ENCODE peak calls at places on chromosomes 4 and X, in five cellular contexts. One of them, this sample, is unnamed.

GRCh38 chrX:135432881-135433521 is 11.3 kb downstream of the SMIM10L2A start:
- DNase-seq in ureter: no peak
- DNase-seq in RWPE2: no peak
- DNase-seq in stimulated activated CD4-positive, alpha-beta T cell treated with anti-CD3 and anti-CD28 coated beads, Interleukin-15, amount 100 ng/mL, for 24 hours: no peak
- DNase-seq in left ventricle myocardium superior: no peak
- DNase-seq in this sample: peak

GRCh38 chrX:14673764-14674163 is 144.4 kb downstream of the GLRA2 start:
- DNase-seq in ureter: peak
- DNase-seq in RWPE2: peak
- DNase-seq in stimulated activated CD4-positive, alpha-beta T cell treated with anti-CD3 and anti-CD28 coated beads, Interleukin-15, amount 100 ng/mL, for 24 hours: peak
- DNase-seq in left ventricle myocardium superior: no peak
- DNase-seq in this sample: no peak

GRCh38 chr4:98249831-98250230 is 11.4 kb upstream of the RAP1GDS1 start:
- DNase-seq in ureter: no peak
- DNase-seq in RWPE2: no peak
- DNase-seq in stimulated activated CD4-positive, alpha-beta T cell treated with anti-CD3 and anti-CD28 coated beads, Interleukin-15, amount 100 ng/mL, for 24 hours: no peak
- DNase-seq in left ventricle myocardium superior: no peak
- DNase-seq in this sample: no peak

GRCh38 chrX:140475025-140475424 is 29.8 kb downstream of the SOX3 start:
- DNase-seq in ureter: no peak
- DNase-seq in RWPE2: no peak
- DNase-seq in stimulated activated CD4-positive, alpha-beta T cell treated with anti-CD3 and anti-CD28 coated beads, Interleukin-15, amount 100 ng/mL, for 24 hours: no peak
- DNase-seq in left ventricle myocardium superior: no peak
- DNase-seq in this sample: no peak

GRCh38 chrX:3176439-3176820 is 135.2 kb downstream of the ARSF start:
- DNase-seq in ureter: no peak
- DNase-seq in RWPE2: no peak
- DNase-seq in stimulated activated CD4-positive, alpha-beta T cell treated with anti-CD3 and anti-CD28 coated beads, Interleukin-15, amount 100 ng/mL, for 24 hours: no peak
- DNase-seq in left ventricle myocardium superior: no peak
- DNase-seq in this sample: no peak

GRCh38 chrX:43962636-43963035 is 10.6 kb downstream of the NDP start:
- DNase-seq in ureter: no peak
- DNase-seq in RWPE2: no peak
- DNase-seq in stimulated activated CD4-positive, alpha-beta T cell treated with anti-CD3 and anti-CD28 coated beads, Interleukin-15, amount 100 ng/mL, for 24 hours: no peak
- DNase-seq in left ventricle myocardium superior: peak
- DNase-seq in this sample: no peak

GRCh38 chr4:139015948-139016451 is 419 bp downstream of the NOCT start:
- DNase-seq in ureter: no peak
- DNase-seq in RWPE2: no peak
- DNase-seq in stimulated activated CD4-positive, alpha-beta T cell treated with anti-CD3 and anti-CD28 coated beads, Interleukin-15, amount 100 ng/mL, for 24 hours: peak
- DNase-seq in left ventricle myocardium superior: peak
- DNase-seq in this sample: peak

GRCh38 chr4:78560296-78560963 is 8.9 kb downstream of the ANXA3 start:
- DNase-seq in ureter: no peak
- DNase-seq in RWPE2: no peak
- DNase-seq in stimulated activated CD4-positive, alpha-beta T cell treated with anti-CD3 and anti-CD28 coated beads, Interleukin-15, amount 100 ng/mL, for 24 hours: no peak
- DNase-seq in left ventricle myocardium superior: no peak
- DNase-seq in this sample: no peak

GRCh38 chr4:87745058-87745842 is 54.1 kb upstream of the IBSP start:
- DNase-seq in ureter: no peak
- DNase-seq in RWPE2: no peak
- DNase-seq in stimulated activated CD4-positive, alpha-beta T cell treated with anti-CD3 and anti-CD28 coated beads, Interleukin-15, amount 100 ng/mL, for 24 hours: no peak
- DNase-seq in left ventricle myocardium superior: no peak
- DNase-seq in this sample: no peak

GRCh38 chr4:169222768-169223167 is 48.0 kb downstream of the SH3RF1 start:
- DNase-seq in ureter: no peak
- DNase-seq in RWPE2: no peak
- DNase-seq in stimulated activated CD4-positive, alpha-beta T cell treated with anti-CD3 and anti-CD28 coated beads, Interleukin-15, amount 100 ng/mL, for 24 hours: no peak
- DNase-seq in left ventricle myocardium superior: no peak
- DNase-seq in this sample: no peak

GRCh38 chrX:31185884-31186283 is 114.0 kb upstream of the FTHL17 start:
- DNase-seq in ureter: no peak
- DNase-seq in RWPE2: no peak
- DNase-seq in stimulated activated CD4-positive, alpha-beta T cell treated with anti-CD3 and anti-CD28 coated beads, Interleukin-15, amount 100 ng/mL, for 24 hours: no peak
- DNase-seq in left ventricle myocardium superior: no peak
- DNase-seq in this sample: no peak

GRCh38 chr4:182724414-182724813 is 192.8 kb downstream of the DCTD start:
- DNase-seq in ureter: no peak
- DNase-seq in RWPE2: no peak
- DNase-seq in stimulated activated CD4-positive, alpha-beta T cell treated with anti-CD3 and anti-CD28 coated beads, Interleukin-15, amount 100 ng/mL, for 24 hours: no peak
- DNase-seq in left ventricle myocardium superior: no peak
- DNase-seq in this sample: no peak

GRCh38 chr4:159904906-159905305 is 802.0 kb downstream of the RAPGEF2 start:
- DNase-seq in ureter: no peak
- DNase-seq in RWPE2: no peak
- DNase-seq in stimulated activated CD4-positive, alpha-beta T cell treated with anti-CD3 and anti-CD28 coated beads, Interleukin-15, amount 100 ng/mL, for 24 hours: no peak
- DNase-seq in left ventricle myocardium superior: no peak
- DNase-seq in this sample: no peak

GRCh38 chrX:65731684-65732289 is 64.3 kb downstream of the MSN start:
- DNase-seq in ureter: no peak
- DNase-seq in RWPE2: no peak
- DNase-seq in stimulated activated CD4-positive, alpha-beta T cell treated with anti-CD3 and anti-CD28 coated beads, Interleukin-15, amount 100 ng/mL, for 24 hours: no peak
- DNase-seq in left ventricle myocardium superior: no peak
- DNase-seq in this sample: no peak

GRCh38 chrX:44651347-44651746 is 108.7 kb upstream of the FUNDC1 start:
- DNase-seq in ureter: no peak
- DNase-seq in RWPE2: no peak
- DNase-seq in stimulated activated CD4-positive, alpha-beta T cell treated with anti-CD3 and anti-CD28 coated beads, Interleukin-15, amount 100 ng/mL, for 24 hours: no peak
- DNase-seq in left ventricle myocardium superior: no peak
- DNase-seq in this sample: no peak

GRCh38 chrX:43804021-43804420 is 78.2 kb downstream of the MAOB start:
- DNase-seq in ureter: no peak
- DNase-seq in RWPE2: no peak
- DNase-seq in stimulated activated CD4-positive, alpha-beta T cell treated with anti-CD3 and anti-CD28 coated beads, Interleukin-15, amount 100 ng/mL, for 24 hours: no peak
- DNase-seq in left ventricle myocardium superior: no peak
- DNase-seq in this sample: no peak

GRCh38 chrX:114344756-114345155 is 239.1 kb upstream of the HTR2C start:
- DNase-seq in ureter: no peak
- DNase-seq in RWPE2: no peak
- DNase-seq in stimulated activated CD4-positive, alpha-beta T cell treated with anti-CD3 and anti-CD28 coated beads, Interleukin-15, amount 100 ng/mL, for 24 hours: no peak
- DNase-seq in left ventricle myocardium superior: no peak
- DNase-seq in this sample: no peak

GRCh38 chr4:19809989-19810388 is 441.7 kb upstream of the SLIT2 start:
- DNase-seq in ureter: no peak
- DNase-seq in RWPE2: no peak
- DNase-seq in stimulated activated CD4-positive, alpha-beta T cell treated with anti-CD3 and anti-CD28 coated beads, Interleukin-15, amount 100 ng/mL, for 24 hours: no peak
- DNase-seq in left ventricle myocardium superior: no peak
- DNase-seq in this sample: no peak

GRCh38 chr4:149708513-149709175 is 107.0 kb downstream of the IQCM start:
- DNase-seq in ureter: no peak
- DNase-seq in RWPE2: no peak
- DNase-seq in stimulated activated CD4-positive, alpha-beta T cell treated with anti-CD3 and anti-CD28 coated beads, Interleukin-15, amount 100 ng/mL, for 24 hours: no peak
- DNase-seq in left ventricle myocardium superior: no peak
- DNase-seq in this sample: no peak

GRCh38 chr4:178462710-178463109 is 1020.5 kb upstream of the AGA start:
- DNase-seq in ureter: no peak
- DNase-seq in RWPE2: no peak
- DNase-seq in stimulated activated CD4-positive, alpha-beta T cell treated with anti-CD3 and anti-CD28 coated beads, Interleukin-15, amount 100 ng/mL, for 24 hours: no peak
- DNase-seq in left ventricle myocardium superior: no peak
- DNase-seq in this sample: no peak

GRCh38 chr4:94446386-94446785 is 5.4 kb upstream of the PDLIM5 start:
- DNase-seq in ureter: no peak
- DNase-seq in RWPE2: no peak
- DNase-seq in stimulated activated CD4-positive, alpha-beta T cell treated with anti-CD3 and anti-CD28 coated beads, Interleukin-15, amount 100 ng/mL, for 24 hours: no peak
- DNase-seq in left ventricle myocardium superior: no peak
- DNase-seq in this sample: no peak

GRCh38 chr4:84024405-84024804 is 474.7 kb downstream of the NKX6-1 start:
- DNase-seq in ureter: no peak
- DNase-seq in RWPE2: no peak
- DNase-seq in stimulated activated CD4-positive, alpha-beta T cell treated with anti-CD3 and anti-CD28 coated beads, Interleukin-15, amount 100 ng/mL, for 24 hours: no peak
- DNase-seq in left ventricle myocardium superior: no peak
- DNase-seq in this sample: no peak

GRCh38 chr4:147332101-147332500 is 148.8 kb upstream of the EDNRA start:
- DNase-seq in ureter: no peak
- DNase-seq in RWPE2: no peak
- DNase-seq in stimulated activated CD4-positive, alpha-beta T cell treated with anti-CD3 and anti-CD28 coated beads, Interleukin-15, amount 100 ng/mL, for 24 hours: no peak
- DNase-seq in left ventricle myocardium superior: no peak
- DNase-seq in this sample: no peak

GRCh38 chr4:2247128-2248043 is 5.5 kb upstream of the HAUS3 start:
- DNase-seq in ureter: peak
- DNase-seq in RWPE2: no peak
- DNase-seq in stimulated activated CD4-positive, alpha-beta T cell treated with anti-CD3 and anti-CD28 coated beads, Interleukin-15, amount 100 ng/mL, for 24 hours: no peak
- DNase-seq in left ventricle myocardium superior: peak
- DNase-seq in this sample: peak

GRCh38 chrX:120604359-120604782 is 470 bp downstream of the MCTS1 start:
- DNase-seq in ureter: no peak
- DNase-seq in RWPE2: no peak
- DNase-seq in stimulated activated CD4-positive, alpha-beta T cell treated with anti-CD3 and anti-CD28 coated beads, Interleukin-15, amount 100 ng/mL, for 24 hours: peak
- DNase-seq in left ventricle myocardium superior: no peak
- DNase-seq in this sample: no peak

GRCh38 chr4:176150283-176150682 is 45.1 kb downstream of the SPATA4 start:
- DNase-seq in ureter: no peak
- DNase-seq in RWPE2: no peak
- DNase-seq in stimulated activated CD4-positive, alpha-beta T cell treated with anti-CD3 and anti-CD28 coated beads, Interleukin-15, amount 100 ng/mL, for 24 hours: no peak
- DNase-seq in left ventricle myocardium superior: no peak
- DNase-seq in this sample: no peak

GRCh38 chrX:123184858-123185251 is 777 bp downstream of the GRIA3 start:
- DNase-seq in ureter: no peak
- DNase-seq in RWPE2: no peak
- DNase-seq in stimulated activated CD4-positive, alpha-beta T cell treated with anti-CD3 and anti-CD28 coated beads, Interleukin-15, amount 100 ng/mL, for 24 hours: no peak
- DNase-seq in left ventricle myocardium superior: no peak
- DNase-seq in this sample: peak

GRCh38 chr4:137755033-137755471 is 222.8 kb upstream of the PCDH18 start:
- DNase-seq in ureter: no peak
- DNase-seq in RWPE2: no peak
- DNase-seq in stimulated activated CD4-positive, alpha-beta T cell treated with anti-CD3 and anti-CD28 coated beads, Interleukin-15, amount 100 ng/mL, for 24 hours: no peak
- DNase-seq in left ventricle myocardium superior: no peak
- DNase-seq in this sample: no peak

GRCh38 chrX:83008415-83008814 is 499.7 kb upstream of the POU3F4 start:
- DNase-seq in ureter: no peak
- DNase-seq in RWPE2: no peak
- DNase-seq in stimulated activated CD4-positive, alpha-beta T cell treated with anti-CD3 and anti-CD28 coated beads, Interleukin-15, amount 100 ng/mL, for 24 hours: no peak
- DNase-seq in left ventricle myocardium superior: no peak
- DNase-seq in this sample: no peak

GRCh38 chr4:107993969-107994368 is 4.3 kb downstream of the HADH start:
- DNase-seq in ureter: no peak
- DNase-seq in RWPE2: no peak
- DNase-seq in stimulated activated CD4-positive, alpha-beta T cell treated with anti-CD3 and anti-CD28 coated beads, Interleukin-15, amount 100 ng/mL, for 24 hours: no peak
- DNase-seq in left ventricle myocardium superior: no peak
- DNase-seq in this sample: no peak

GRCh38 chr4:61292322-61292721 is 92.2 kb downstream of the ADGRL3 start:
- DNase-seq in ureter: no peak
- DNase-seq in RWPE2: no peak
- DNase-seq in stimulated activated CD4-positive, alpha-beta T cell treated with anti-CD3 and anti-CD28 coated beads, Interleukin-15, amount 100 ng/mL, for 24 hours: no peak
- DNase-seq in left ventricle myocardium superior: no peak
- DNase-seq in this sample: no peak

GRCh38 chr4:37528161-37528560 is 158.0 kb downstream of the RELL1 start:
- DNase-seq in ureter: peak
- DNase-seq in RWPE2: no peak
- DNase-seq in stimulated activated CD4-positive, alpha-beta T cell treated with anti-CD3 and anti-CD28 coated beads, Interleukin-15, amount 100 ng/mL, for 24 hours: no peak
- DNase-seq in left ventricle myocardium superior: no peak
- DNase-seq in this sample: no peak

GRCh38 chrX:136907626-136908025 is 27.1 kb upstream of the RBMX start:
- DNase-seq in ureter: no peak
- DNase-seq in RWPE2: no peak
- DNase-seq in stimulated activated CD4-positive, alpha-beta T cell treated with anti-CD3 and anti-CD28 coated beads, Interleukin-15, amount 100 ng/mL, for 24 hours: no peak
- DNase-seq in left ventricle myocardium superior: peak
- DNase-seq in this sample: peak

GRCh38 chrX:121733514-121733913 is 686.1 kb downstream of the GLUD2 start:
- DNase-seq in ureter: no peak
- DNase-seq in RWPE2: no peak
- DNase-seq in stimulated activated CD4-positive, alpha-beta T cell treated with anti-CD3 and anti-CD28 coated beads, Interleukin-15, amount 100 ng/mL, for 24 hours: no peak
- DNase-seq in left ventricle myocardium superior: no peak
- DNase-seq in this sample: no peak

GRCh38 chr4:73527196-73527595 is 45.7 kb downstream of the AFM start:
- DNase-seq in ureter: no peak
- DNase-seq in RWPE2: no peak
- DNase-seq in stimulated activated CD4-positive, alpha-beta T cell treated with anti-CD3 and anti-CD28 coated beads, Interleukin-15, amount 100 ng/mL, for 24 hours: no peak
- DNase-seq in left ventricle myocardium superior: no peak
- DNase-seq in this sample: no peak

GRCh38 chr4:37531156-37531555 is 155.0 kb downstream of the RELL1 start:
- DNase-seq in ureter: no peak
- DNase-seq in RWPE2: no peak
- DNase-seq in stimulated activated CD4-positive, alpha-beta T cell treated with anti-CD3 and anti-CD28 coated beads, Interleukin-15, amount 100 ng/mL, for 24 hours: no peak
- DNase-seq in left ventricle myocardium superior: no peak
- DNase-seq in this sample: no peak

GRCh38 chr4:2393353-2394270 is 24.8 kb downstream of the ZFYVE28 start:
- DNase-seq in ureter: no peak
- DNase-seq in RWPE2: peak
- DNase-seq in stimulated activated CD4-positive, alpha-beta T cell treated with anti-CD3 and anti-CD28 coated beads, Interleukin-15, amount 100 ng/mL, for 24 hours: no peak
- DNase-seq in left ventricle myocardium superior: no peak
- DNase-seq in this sample: no peak

GRCh38 chr4:141352775-141353544 is 132.3 kb downstream of the ZNF330 start:
- DNase-seq in ureter: no peak
- DNase-seq in RWPE2: no peak
- DNase-seq in stimulated activated CD4-positive, alpha-beta T cell treated with anti-CD3 and anti-CD28 coated beads, Interleukin-15, amount 100 ng/mL, for 24 hours: no peak
- DNase-seq in left ventricle myocardium superior: no peak
- DNase-seq in this sample: no peak

GRCh38 chr4:169251291-169252235 is 19.2 kb downstream of the SH3RF1 start:
- DNase-seq in ureter: no peak
- DNase-seq in RWPE2: no peak
- DNase-seq in stimulated activated CD4-positive, alpha-beta T cell treated with anti-CD3 and anti-CD28 coated beads, Interleukin-15, amount 100 ng/mL, for 24 hours: no peak
- DNase-seq in left ventricle myocardium superior: no peak
- DNase-seq in this sample: no peak

GRCh38 chrX:52979568-52979967 is 21.2 kb upstream of the FAM156A start:
- DNase-seq in ureter: peak
- DNase-seq in RWPE2: no peak
- DNase-seq in stimulated activated CD4-positive, alpha-beta T cell treated with anti-CD3 and anti-CD28 coated beads, Interleukin-15, amount 100 ng/mL, for 24 hours: no peak
- DNase-seq in left ventricle myocardium superior: no peak
- DNase-seq in this sample: no peak

This sample was measured in posterior vena cava.